ENCODE peak calls at places on chromosomes 13 and 19, in four cellular contexts. R, N, E and P are unnamed samples.

GRCh38 chr19:33698576-33699435 is 77.1 kb downstream of the CHST8 start:
- DNase-seq in R (no peak), E (no peak), N (peak), P (no peak)

GRCh38 chr19:8532170-8532569 is 18.2 kb upstream of the ZNF414 start:
- DNase-seq in E (no peak), N (no peak), R (no peak), P (no peak)

GRCh38 chr13:113002206-113002821 is 33.3 kb downstream of the MCF2L start:
- DNase-seq in E (no peak), N (no peak), R (no peak), P (no peak)

GRCh38 chr19:55624109-55625003 is at the start of gene ZNF784:
- DNase-seq in E (peak), R (peak), N (peak), P (peak)

GRCh38 chr19:33241091-33241529 is 15.5 kb upstream of the SLC7A10 start:
- DNase-seq in N (peak), R (no peak), E (no peak), P (no peak)

GRCh38 chr13:70339738-70340137 is 231.5 kb upstream of the KLHL1 start:
- DNase-seq in E (no peak), R (no peak), N (no peak), P (no peak)

GRCh38 chr13:65154661-65155447 is 2075.3 kb downstream of the PCDH9 start:
- DNase-seq in N (no peak), E (no peak), R (no peak), P (no peak)

GRCh38 chr13:99323488-99323887 is 16.3 kb upstream of the GPR183 start:
- DNase-seq in E (peak), R (no peak), N (no peak), P (no peak)

GRCh38 chr19:13906525-13906904 is 514 bp downstream of the CC2D1A start:
- DNase-seq in N (no peak), E (no peak), R (no peak), P (no peak)

GRCh38 chr19:18637644-18638630 is 1.1 kb downstream of the KLHL26 start:
- DNase-seq in R (no peak), E (no peak), N (no peak), P (no peak)

GRCh38 chr13:76148926-76149325 is 512.8 kb downstream of the LMO7 start:
- DNase-seq in R (peak), E (peak), N (no peak), P (no peak)

GRCh38 chr19:55552206-55552605 is 6.9 kb upstream of the SBK3 start:
- DNase-seq in N (no peak), R (no peak), E (no peak), P (no peak)

GRCh38 chr13:89695343-89696257 is 1651.9 kb upstream of the MIR17HG start:
- DNase-seq in N (no peak), R (peak), E (no peak), P (no peak)

GRCh38 chr13:110108348-110109139 is 198.4 kb downstream of the COL4A1 start:
- DNase-seq in N (no peak), R (peak), E (peak), P (no peak)

GRCh38 chr19:6963259-6963852 is 57.9 kb downstream of the MBD3L2B start:
- DNase-seq in R (no peak), N (no peak), E (no peak), P (no peak)

GRCh38 chr19:6958786-6959185 is 62.4 kb downstream of the MBD3L2B start:
- DNase-seq in R (no peak), N (no peak), E (no peak), P (no peak)

GRCh38 chr19:6969490-6969889 is 51.7 kb downstream of the MBD3L2B start:
- DNase-seq in E (no peak), N (no peak), R (no peak), P (no peak)

GRCh38 chr19:6967962-6968361 is 53.3 kb downstream of the MBD3L2B start:
- DNase-seq in E (no peak), R (no peak), N (no peak), P (no peak)

DNA sequence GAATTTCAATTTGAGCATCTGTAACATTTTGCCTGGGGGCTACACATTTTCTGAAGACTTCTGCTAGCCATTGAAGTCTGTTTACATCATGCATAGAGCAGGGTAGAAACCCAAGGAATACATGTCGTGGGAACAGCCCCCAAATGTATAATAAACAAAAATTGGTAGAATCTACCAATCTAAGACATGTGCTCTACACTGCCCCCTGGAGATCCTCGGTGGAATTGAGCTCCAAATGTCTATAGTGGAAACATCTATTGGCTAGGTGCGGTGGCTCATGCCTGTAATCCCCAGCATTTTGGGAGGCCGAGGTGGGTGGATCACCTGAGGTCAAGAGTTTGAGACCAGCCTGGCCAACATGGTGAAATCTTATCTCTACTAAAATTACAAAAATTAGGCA is 57.3 kb downstream of the MBD3L2B start:
- DNase-seq in N (no peak), E (no peak), R (no peak), P (no peak)
- TF ChIP-seq CTCF in N (no peak), E (peak), R (peak), P (peak)

GRCh38 chr13:37047032-37047431 is 12.5 kb downstream of the SUPT20H start:
- DNase-seq in E (no peak), N (no peak), R (no peak), P (no peak)

GRCh38 chr13:37046062-37046461 is 13.4 kb downstream of the SUPT20H start:
- DNase-seq in E (no peak), R (no peak), N (no peak), P (no peak)

GRCh38 chr13:37047846-37048245 is 11.6 kb downstream of the SUPT20H start:
- DNase-seq in E (no peak), R (no peak), N (no peak), P (no peak)

DNA sequence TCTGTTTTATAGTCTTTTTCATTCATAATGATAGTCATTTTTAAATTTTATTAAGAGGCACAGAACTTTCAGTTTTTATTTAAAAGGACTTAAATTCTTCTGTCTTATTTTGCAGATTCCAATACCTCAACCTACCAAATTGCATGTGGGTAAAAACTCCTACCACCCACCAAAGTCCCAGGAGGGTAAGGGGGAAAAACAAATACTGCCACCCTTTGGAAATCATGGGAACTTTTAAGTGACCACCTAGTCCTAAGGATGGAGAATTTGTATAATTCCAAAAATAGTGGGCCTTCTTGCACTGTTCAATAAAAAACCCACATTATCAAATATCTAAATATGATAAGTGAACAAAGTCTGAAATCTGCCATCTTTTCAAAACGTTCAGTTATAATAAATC is 9.7 kb downstream of the SUPT20H start:
- DNase-seq in R (no peak), N (no peak), E (no peak), P (no peak)
- TF ChIP-seq CTCF in R (peak), N (no peak), E (peak), P (peak)

GRCh38 chr13:48643159-48643558 is 10.6 kb upstream of the CYSLTR2 start:
- DNase-seq in E (no peak), R (no peak), N (no peak), P (no peak)
- TF ChIP-seq CTCF in E (no peak), R (no peak), N (no peak), P (no peak)

GRCh38 chr13:48121733-48122132 is 26.8 kb upstream of the MED4 start:
- DNase-seq in R (peak), E (no peak), N (no peak), P (no peak)

GRCh38 chr13:48131481-48131992 is 36.6 kb upstream of the MED4 start:
- DNase-seq in R (no peak), N (no peak), E (no peak), P (no peak)

GRCh38 chr13:48125794-48126228 is 30.9 kb upstream of the MED4 start:
- DNase-seq in R (peak), N (no peak), E (no peak), P (no peak)

GRCh38 chr13:48123827-48124226 is 28.9 kb upstream of the MED4 start:
- DNase-seq in E (no peak), R (no peak), N (no peak), P (no peak)

GRCh38 chr13:48126944-48127814 is 32.3 kb upstream of the MED4 start:
- DNase-seq in R (peak), E (peak), N (no peak), P (no peak)
- TF ChIP-seq CTCF in R (peak), E (peak), N (peak), P (peak)

DNA sequence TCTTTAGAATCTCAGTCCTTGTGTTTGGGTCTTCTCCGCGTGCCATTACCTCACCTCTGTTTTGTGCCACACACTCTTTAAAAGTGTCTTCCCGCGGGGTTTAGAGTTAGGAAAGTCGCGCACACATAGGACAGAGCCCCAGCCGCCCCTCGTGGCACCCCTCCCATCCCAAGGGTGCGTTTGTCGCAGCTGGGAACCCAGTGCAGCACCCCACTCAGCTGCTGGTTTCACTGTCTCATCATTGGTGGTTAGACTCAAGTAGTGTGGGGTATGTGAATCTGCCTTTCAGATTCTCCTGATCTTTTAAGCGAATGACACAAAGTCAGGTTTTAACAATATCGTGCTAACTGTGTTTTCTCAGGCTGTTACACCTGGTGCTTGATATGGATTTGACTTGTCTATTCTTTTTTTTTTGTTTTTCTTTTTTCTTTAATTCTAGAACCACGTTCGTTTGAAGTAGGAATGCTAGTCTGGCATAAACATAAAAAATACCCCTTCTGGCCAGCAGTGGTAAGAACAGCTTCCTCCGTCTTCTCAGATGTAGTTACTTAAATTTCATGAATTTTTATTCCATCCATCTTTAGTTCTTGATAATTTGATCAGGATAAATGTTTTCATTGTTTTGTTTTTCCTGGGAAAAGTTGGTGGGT is 19.5 kb upstream of the NDUFS7 start:
- DNase-seq in E (no peak), N (no peak), R (peak), P (no peak)
- TF ChIP-seq CTCF in E (peak), N (no peak), R (peak), P (peak)

GRCh38 chr19:46721269-46722003 is 4.5 kb upstream of the PRKD2 start:
- DNase-seq in N (no peak), R (no peak), E (no peak), P (no peak)
- TF ChIP-seq CTCF in N (no peak), R (peak), E (peak), P (peak)

GRCh38 chr19:43504426-43505185 is at the start of gene PHLDB3:
- DNase-seq in E (no peak), R (peak), N (no peak), P (peak)
- TF ChIP-seq CTCF in E (no peak), R (no peak), N (no peak), P (no peak)